ENCODE peak calls at places on chromosomes 4 and X, in six cellular contexts. C is A549, L is kidney epithelial cell, P is uterus, D is K562, E is neural progenitor cell. K is an unnamed sample.

GRCh38 chr4:102826105-102826889 is 1.1 kb downstream of the UBE2D3 start:
- DNase-seq in C (no peak), L (no peak), P (no peak), D (no peak), E (peak; percentile 41), K (no peak)

GRCh38 chr4:829761-830655 is 4.1 kb upstream of the CPLX1 start:
- DNase-seq in C (no peak), L (no peak), P (no peak), D (no peak), E (no peak), K (no peak)

GRCh38 chr4:110854021-110854678 is 231.3 kb upstream of the PITX2 start:
- DNase-seq in C (no peak), L (no peak), P (no peak), D (no peak), E (no peak), K (peak; percentile 96)

GRCh38 chr4:25032126-25032525 is 1.4 kb upstream of the LGI2 start:
- DNase-seq in C (peak; percentile 16), L (no peak), P (no peak), D (no peak), E (no peak), K (peak; percentile 10)

GRCh38 chrX:69085151-69085550 is 80.1 kb downstream of the PJA1 start:
- DNase-seq in C (no peak), L (no peak), P (no peak), D (no peak), E (no peak), K (no peak)

GRCh38 chrX:153441296-153441695 is 4.6 kb downstream of the TREX2 start:
- DNase-seq in C (no peak), L (no peak), P (no peak), D (no peak), E (no peak), K (no peak)

GRCh38 chr4:1477045-1477905 is 71.0 kb upstream of the NKX1-1 start:
- DNase-seq in C (no peak), L (no peak), P (peak; percentile 8), D (no peak), E (no peak), K (no peak)

GRCh38 chr4:24642941-24643628 is 58.7 kb upstream of the DHX15 start:
- DNase-seq in C (peak; percentile 29), L (peak; percentile 94), P (no peak), D (no peak), E (no peak), K (peak; percentile 76)

GRCh38 chr4:72974694-72975487 is 94.6 kb downstream of the COX18 start:
- DNase-seq in C (no peak), L (no peak), P (no peak), D (no peak), E (no peak), K (peak; percentile 55)

DNA sequence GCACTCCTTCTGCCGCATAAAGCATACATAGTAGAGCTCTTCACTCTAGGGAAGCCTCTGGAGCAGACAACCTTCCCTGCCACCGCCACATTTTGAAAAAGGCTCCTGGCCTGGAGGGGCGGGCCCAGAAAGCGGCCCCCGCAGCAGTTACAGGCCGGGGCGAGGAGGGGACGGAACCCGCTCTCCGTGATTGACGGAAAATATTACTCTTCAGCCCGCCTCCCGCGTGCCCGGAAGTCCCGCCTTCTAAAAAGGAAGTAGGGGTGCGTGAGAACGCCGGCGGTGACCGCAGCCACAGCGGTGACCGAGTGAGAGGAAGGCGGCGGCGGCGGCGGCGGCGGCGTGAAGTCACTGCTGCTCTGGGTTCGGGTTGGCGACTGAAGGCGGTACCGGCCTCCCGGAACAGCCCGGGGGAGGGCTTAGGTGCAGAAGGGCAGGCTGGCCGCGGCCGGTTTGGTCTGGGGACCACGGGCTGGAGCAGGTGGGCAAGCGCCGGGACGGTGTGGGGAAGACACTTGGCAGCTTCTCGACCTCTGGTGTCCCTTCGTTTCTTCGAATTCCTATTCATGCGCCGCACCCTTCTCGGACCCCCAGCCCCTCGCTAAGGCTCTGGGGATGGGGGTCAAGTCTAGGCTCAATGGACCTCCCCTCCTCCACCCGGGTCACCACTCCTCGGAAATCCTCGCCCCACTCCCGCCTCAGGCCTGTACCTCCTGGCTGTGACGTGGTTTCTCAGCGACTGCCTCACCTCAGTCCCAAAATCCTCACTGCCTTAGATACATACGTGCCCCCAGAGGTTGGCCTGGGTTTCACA is at the start of gene HCCS:
- DNase-seq in C (peak; percentile 68), L (peak; percentile 31), P (peak; percentile 83), D (peak; percentile 88), E (peak; percentile 83), K (peak; percentile 83)
- TF ChIP-seq CTCF in C (no peak), L (no peak), P (no peak), D (peak; percentile 17), E (no peak), K (peak; percentile 13)

DNA sequence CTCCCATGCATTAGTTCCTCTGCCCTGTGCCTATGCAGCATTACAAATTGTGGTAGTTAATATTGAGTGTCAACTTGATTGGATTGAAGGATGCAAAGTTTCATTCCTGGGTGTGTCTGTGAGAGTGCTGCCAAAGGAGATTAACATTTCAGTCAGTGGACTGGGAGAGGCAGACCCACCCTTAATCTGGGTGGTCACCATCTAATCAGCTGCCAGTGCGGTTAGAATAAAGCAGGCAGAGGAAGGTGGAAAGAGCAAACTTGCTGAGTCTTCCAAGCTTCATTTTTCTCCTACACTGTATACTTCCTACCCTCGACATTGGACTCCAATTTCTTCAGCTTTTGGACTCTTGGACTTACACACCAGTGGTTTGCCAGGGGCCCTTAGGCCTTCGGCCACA is 460.2 kb upstream of the SMIM31 start:
- DNase-seq in C (no peak), L (no peak), P (no peak), D (no peak), E (no peak), K (no peak)
- H3K4me3 ChIP-seq in C (no peak overlapping the region), L (no peak overlapping the region), P (no peak overlapping the region), D (no peak overlapping the region), E (no peak overlapping the region), K (no peak overlapping the region)

GRCh38 chrX:11533211-11533651 is 132.5 kb downstream of the ARHGAP6 start:
- DNase-seq in C (peak; percentile 22), L (peak; percentile 44), P (no peak), D (peak; percentile 57), E (peak; percentile 46), K (peak; percentile 78)

GRCh38 chrX:11532291-11533075 is 133.2 kb downstream of the ARHGAP6 start:
- DNase-seq in C (no peak), L (no peak), P (peak; percentile 23), D (peak; percentile 65), E (no peak), K (no peak)

GRCh38 chrX:11528623-11529022 is 137.1 kb downstream of the ARHGAP6 start:
- DNase-seq in C (no peak), L (no peak), P (no peak), D (no peak), E (no peak), K (no peak)

GRCh38 chrX:11530621-11531020 is 135.1 kb downstream of the ARHGAP6 start:
- DNase-seq in C (no peak), L (no peak), P (no peak), D (no peak), E (no peak), K (peak; percentile 25)

DNA sequence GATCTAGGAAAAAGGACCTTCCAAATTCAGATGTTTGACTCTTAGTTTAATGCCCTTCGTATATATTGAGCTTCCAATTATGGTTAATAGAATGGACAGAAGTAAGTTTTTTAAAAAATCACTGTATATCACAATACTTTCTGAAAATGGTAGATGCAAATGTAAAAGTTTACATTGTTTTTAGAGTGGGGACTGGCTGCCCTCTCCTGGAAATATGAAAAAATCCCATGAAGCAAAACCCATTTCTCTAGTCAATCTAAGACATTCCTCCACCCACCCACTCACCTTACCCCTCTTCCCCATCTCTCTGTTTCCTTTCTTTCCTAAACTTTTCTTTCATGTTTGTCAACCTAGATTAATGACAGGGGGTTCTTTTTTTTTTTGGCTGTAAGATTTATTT is 134.5 kb downstream of the ARHGAP6 start:
- DNase-seq in C (no peak), L (no peak), P (no peak), D (no peak), E (no peak), K (no peak)
- TF ChIP-seq CTCF in C (peak; percentile 34), L (no peak), P (peak; percentile 22), D (peak; percentile 70), E (peak; percentile 20), K (peak; percentile 52)

GRCh38 chrX:17860179-17860780 is 818 bp downstream of the RAI2 start:
- DNase-seq in C (no peak), L (no peak), P (no peak), D (no peak), E (peak; percentile 39), K (peak; percentile 0)
- H3K4me3 ChIP-seq in C (peak overlapping the region; percentile 52), L (peak overlapping the region; percentile 28), P (peak overlapping the region; percentile 46), D (no peak overlapping the region), E (peak overlapping the region; percentile 58), K (no peak overlapping the region)

GRCh38 chrX:151801980-151802379 is 67.4 kb downstream of the CNGA2 start:
- DNase-seq in C (peak; percentile 21), L (no peak), P (no peak), D (no peak), E (no peak), K (no peak)
- TF ChIP-seq CTCF in C (peak; percentile 17), L (no peak), P (no peak), D (peak; percentile 58), E (no peak), K (peak; percentile 23)

DNA sequence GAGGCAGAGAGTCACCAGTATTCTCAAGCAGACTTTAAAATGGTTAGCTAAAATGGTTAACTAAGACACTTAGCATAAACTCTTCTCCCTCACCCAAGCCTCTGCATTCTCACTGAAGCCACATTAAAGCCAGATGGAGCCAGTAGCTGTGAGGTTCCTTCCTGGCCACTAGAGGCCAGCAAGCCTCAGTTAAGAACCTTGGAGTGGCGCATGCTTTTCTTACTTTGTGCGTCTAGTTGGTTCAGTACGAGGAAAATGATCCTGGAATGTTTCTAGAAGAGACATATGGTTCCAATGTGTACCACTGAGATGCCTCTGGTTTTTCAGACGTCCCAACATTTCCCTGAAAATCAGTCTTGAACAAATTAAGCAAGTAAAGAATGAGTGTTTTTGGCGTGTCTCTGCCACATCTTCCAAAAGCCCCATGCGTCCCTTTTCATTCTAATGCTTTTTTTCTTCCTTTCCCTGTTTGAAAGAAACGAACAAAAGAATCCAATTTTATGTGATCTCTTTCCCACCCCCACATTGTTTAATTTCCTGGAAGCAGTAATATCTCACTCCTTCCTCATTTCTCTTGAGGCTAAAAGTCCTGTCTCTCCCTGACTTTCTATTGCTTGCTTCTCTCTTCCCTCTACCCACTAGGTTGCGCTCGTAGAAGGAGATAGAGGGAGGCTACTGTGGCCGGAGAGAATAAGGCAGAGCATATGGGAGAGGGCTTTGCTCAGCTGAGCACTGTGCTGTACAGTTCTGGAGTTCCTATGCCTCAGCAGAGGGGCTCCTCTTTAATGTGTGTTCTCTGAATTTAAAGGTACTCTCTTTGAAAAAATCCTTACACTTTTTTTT is 82.9 kb upstream of the TAB3 start:
- DNase-seq in C (peak; percentile 22), L (no peak), P (no peak), D (peak; percentile 14), E (peak; percentile 56), K (peak; percentile 66)
- H3K4me3 ChIP-seq in C (peak overlapping the region; percentile 22), L (no peak overlapping the region), P (no peak overlapping the region), D (no peak overlapping the region), E (peak overlapping the region; percentile 18), K (peak overlapping the region; percentile 39)

DNA sequence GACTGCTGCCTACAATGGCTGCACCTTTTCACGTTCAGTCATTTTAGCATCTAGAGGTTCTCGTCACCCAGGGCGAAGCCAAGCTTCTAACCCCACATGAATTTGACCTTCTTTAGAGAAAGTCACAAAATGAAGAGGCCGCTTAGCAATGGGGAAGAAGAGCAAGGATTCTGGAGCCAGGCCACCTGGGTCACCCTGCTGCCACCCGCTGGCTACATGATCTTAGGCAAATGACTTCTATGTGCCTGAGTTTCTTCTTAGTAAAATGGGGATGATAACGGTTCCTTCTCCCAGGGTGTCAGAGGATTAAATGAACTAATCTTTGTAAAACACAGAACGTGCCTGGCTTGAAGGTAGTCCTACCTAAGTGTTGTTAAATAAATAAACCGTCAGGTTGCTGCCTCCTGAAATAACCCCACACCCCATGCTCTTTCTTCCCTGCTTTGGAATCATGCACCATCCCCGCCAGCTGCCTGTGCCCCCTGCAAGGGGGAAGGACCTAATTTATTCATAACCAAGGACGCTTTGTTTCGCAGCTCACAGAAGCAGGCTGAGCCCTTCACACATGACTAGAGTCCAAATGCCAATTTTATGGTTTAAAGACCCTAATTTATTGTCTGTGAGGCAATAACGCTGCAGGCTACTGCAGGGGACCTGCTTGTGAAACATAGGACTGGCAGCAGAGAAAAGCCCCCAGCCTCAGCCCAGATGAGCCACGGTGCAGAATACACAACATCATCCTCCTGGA is 28.6 kb upstream of the NSG1 start:
- DNase-seq in C (no peak), L (no peak), P (no peak), D (no peak), E (peak; percentile 24), K (no peak)
- TF ChIP-seq CTCF in C (no peak), L (no peak), P (no peak), D (no peak), E (no peak), K (no peak)

K was measured in AG10803.